ENCODE peak calls at places on chromosomes 1 and 21, in nine cellular contexts. P, K, C, E, H, Y, Q, Z and R are unnamed samples.

GRCh38 chr21:14987370-14988170 is 77.2 kb downstream of the NRIP1 start:
- DNase-seq in Y (no peak), H (no peak), C (no peak), E (no peak), K (no peak), Q (no peak), P (no peak), Z (no peak), R (no peak)

GRCh38 chr1:1895050-1895398 is 4.1 kb upstream of the GNB1 start:
- DNase-seq in E (peak; percentile 16), Z (no peak), Y (no peak), H (no peak), P (no peak), Q (no peak), C (no peak), K (no peak), R (no peak)

GRCh38 chr21:43975469-43976098 is 36.5 kb upstream of the TRAPPC10 start:
- DNase-seq in Z (no peak), H (peak; percentile 60), C (peak; percentile 45), Q (peak; percentile 59), E (peak; percentile 74), P (peak; percentile 27), Y (no peak), K (peak; percentile 74), R (peak; percentile 86)

GRCh38 chr21:31482460-31482859 is 138.4 kb upstream of the TIAM1 start:
- DNase-seq in Y (no peak), E (no peak), C (no peak), H (no peak), Q (no peak), K (no peak), P (no peak), Z (no peak), R (no peak)

GRCh38 chr1:58575831-58576726 is 973 bp downstream of the TACSTD2 start:
- DNase-seq in E (no peak), P (no peak), H (no peak), Y (no peak), C (peak; percentile 65), Z (no peak), Q (peak; percentile 76), K (peak; percentile 50), R (no peak)

GRCh38 chr1:155379180-155379876 is 58.6 kb downstream of the RUSC1 start:
- DNase-seq in Q (peak; percentile 86), P (no peak), H (peak; percentile 86), Y (no peak), K (peak; percentile 77), Z (peak; percentile 80), E (no peak), C (no peak), R (peak; percentile 37)

GRCh38 chr1:31576201-31576669 is at the start of gene TINAGL1:
- DNase-seq in Y (no peak), C (peak; percentile 96), Q (peak; percentile 48), H (no peak), E (peak; percentile 52), K (no peak), P (peak; percentile 77), Z (no peak), R (no peak)

GRCh38 chr1:71364236-71364635 is 283.4 kb upstream of the ZRANB2 start:
- DNase-seq in Y (no peak), Z (peak; percentile 18), K (peak; percentile 22), Q (peak; percentile 6), H (peak; percentile 25), P (no peak), C (no peak), E (no peak), R (no peak)

GRCh38 chr1:214859647-214860046 is 222.9 kb upstream of the KCNK2 start:
- DNase-seq in E (no peak), Q (no peak), H (no peak), C (no peak), K (no peak), Z (no peak), P (no peak), Y (no peak), R (no peak)

GRCh38 chr1:240492832-240493440 is 119.0 kb downstream of the GREM2 start:
- DNase-seq in Q (no peak), P (no peak), H (peak; percentile 60), K (no peak), E (peak; percentile 80), Z (peak; percentile 44), C (no peak), Y (peak; percentile 81), R (no peak)

GRCh38 chr1:42747125-42747524 is 7.1 kb upstream of the CLDN19 start:
- DNase-seq in P (no peak), Z (no peak), E (peak; percentile 71), Q (peak; percentile 22), K (peak; percentile 33), C (no peak), Y (no peak), H (peak; percentile 20), R (no peak)

GRCh38 chr1:62012821-62013220 is 181.8 kb upstream of the L1TD1 start:
- DNase-seq in Y (no peak), K (no peak), C (no peak), Z (no peak), P (no peak), H (peak; percentile 2), Q (no peak), E (no peak), R (no peak)

GRCh38 chr1:203354246-203354645 is 3.3 kb upstream of the FMOD start:
- DNase-seq in E (no peak), K (peak; percentile 79), C (no peak), Y (no peak), H (peak; percentile 89), Q (no peak), P (no peak), Z (peak; percentile 46), R (no peak)

GRCh38 chr21:44353200-44353970 is at the start of gene TRPM2:
- DNase-seq in P (no peak), Y (no peak), H (peak; percentile 9), Q (no peak), E (no peak), Z (no peak), C (no peak), K (peak; percentile 37), R (no peak)

GRCh38 chr1:37477946-37478345 is 3.6 kb downstream of the ZC3H12A start:
- DNase-seq in K (no peak), Z (no peak), H (no peak), C (peak; percentile 61), Q (no peak), P (no peak), E (no peak), Y (no peak), R (no peak)

GRCh38 chr1:83802450-83803152 is 196.3 kb downstream of the TTLL7 start:
- DNase-seq in P (no peak), C (no peak), Z (no peak), Y (no peak), H (no peak), K (peak; percentile 9), Q (no peak), E (no peak), R (no peak)

GRCh38 chr1:76053021-76053420 is 21.5 kb upstream of the ST6GALNAC3 start:
- DNase-seq in P (no peak), Y (no peak), Z (no peak), K (peak; percentile 31), C (no peak), H (no peak), E (peak; percentile 37), Q (no peak), R (no peak)
- H3K36me3 ChIP-seq in P (no peaks in the 10 kb centered on the region), Y (no peaks in the 10 kb centered on the region), Z (no peaks in the 10 kb centered on the region), K (no peaks in the 10 kb centered on the region), C (no peaks in the 10 kb centered on the region), H (no peaks in the 10 kb centered on the region), E (no peaks in the 10 kb centered on the region), Q (no peaks in the 10 kb centered on the region), R (no peaks in the 10 kb centered on the region)

GRCh38 chr1:47444578-47445465 is 7.0 kb downstream of the FOXD2 start:
- DNase-seq in E (peak; percentile 77), P (no peak), Q (no peak), Y (no peak), C (peak; percentile 34), H (peak; percentile 8), K (peak; percentile 42), Z (no peak), R (no peak)
- TF ChIP-seq EZH2 in E (peak; percentile 96), P (no peak), Q (peak; percentile 95), Y (peak; percentile 99), C (peak; percentile 86), H (peak; percentile 89), K (peak; percentile 95), Z (peak; percentile 96), R (no peak)

DNA sequence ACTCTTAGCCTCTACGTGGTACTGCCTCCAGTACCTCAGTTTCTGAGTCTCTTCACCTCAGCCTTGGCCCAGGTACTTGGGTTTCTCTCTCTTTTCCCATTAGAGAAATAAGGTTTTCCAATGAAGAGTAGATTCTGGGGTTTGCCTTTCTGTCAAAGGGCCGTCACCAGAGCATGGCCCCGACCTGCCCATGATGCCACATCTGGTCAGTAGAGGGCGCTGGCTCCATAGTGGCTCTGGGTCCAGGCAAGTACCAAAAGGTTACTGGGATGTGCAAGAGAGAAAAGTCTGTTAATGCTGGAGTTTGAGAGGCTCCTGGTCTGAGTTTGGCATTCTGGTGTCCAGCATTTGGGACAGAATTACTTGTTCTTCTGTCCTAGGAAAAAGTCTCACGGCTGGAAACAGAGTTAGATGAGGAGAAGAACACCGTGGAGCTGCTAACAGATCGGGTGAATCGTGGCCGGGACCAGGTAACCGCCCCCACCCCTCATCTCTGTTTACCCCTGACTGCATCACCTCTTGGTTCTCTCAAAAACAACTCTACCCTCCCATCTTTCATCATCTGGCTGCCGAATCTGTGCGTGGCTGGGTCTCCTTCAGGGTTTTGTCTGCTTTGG is 5.3 kb upstream of the TUFT1 start:
- DNase-seq in C (peak; percentile 57), Y (no peak), E (peak; percentile 77), P (no peak), K (peak; percentile 81), Z (peak; percentile 33), Q (peak; percentile 62), H (peak; percentile 74), R (peak; percentile 82)
- H2AFZ ChIP-seq in C (no peak overlapping the region), Y (no peak overlapping the region), E (no peak overlapping the region), P (no peak overlapping the region), K (no peak overlapping the region), Z (no peak overlapping the region), Q (peak overlapping the region; percentile 54), H (no peak overlapping the region), R (no peak overlapping the region)

DNA sequence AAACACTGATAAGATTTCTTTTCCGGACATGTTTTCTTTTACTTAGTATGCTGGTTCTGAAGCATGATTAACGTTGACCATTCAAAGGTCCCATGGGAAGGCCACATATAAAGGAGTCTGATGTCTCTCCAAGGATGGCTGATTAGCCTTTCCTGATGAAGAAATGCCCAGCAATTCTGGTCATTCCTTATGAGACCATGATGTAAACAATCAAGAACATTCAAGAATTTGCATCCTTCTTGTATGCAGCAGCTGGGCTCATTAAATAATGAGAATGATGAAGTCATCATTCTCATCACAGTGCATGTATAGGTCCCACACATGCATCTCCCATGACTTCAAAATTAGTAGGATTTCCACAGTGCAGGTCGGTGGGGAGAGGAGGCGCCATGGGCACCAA is 85.5 kb downstream of the APP start:
- DNase-seq in P (no peak), K (no peak), Y (no peak), Z (no peak), H (peak; percentile 28), Q (no peak), C (no peak), E (no peak), R (no peak)
- H3K36me3 ChIP-seq in P (no peaks in the 10 kb centered on the region), K (no peaks in the 10 kb centered on the region), Y (no peaks in the 10 kb centered on the region), Z (no peaks in the 10 kb centered on the region), H (no peaks in the 10 kb centered on the region), Q (peaks cover 3% of the 10 kb centered on the region), C (peaks cover 13% of the 10 kb centered on the region), E (no peaks in the 10 kb centered on the region), R (no peaks in the 10 kb centered on the region)

DNA sequence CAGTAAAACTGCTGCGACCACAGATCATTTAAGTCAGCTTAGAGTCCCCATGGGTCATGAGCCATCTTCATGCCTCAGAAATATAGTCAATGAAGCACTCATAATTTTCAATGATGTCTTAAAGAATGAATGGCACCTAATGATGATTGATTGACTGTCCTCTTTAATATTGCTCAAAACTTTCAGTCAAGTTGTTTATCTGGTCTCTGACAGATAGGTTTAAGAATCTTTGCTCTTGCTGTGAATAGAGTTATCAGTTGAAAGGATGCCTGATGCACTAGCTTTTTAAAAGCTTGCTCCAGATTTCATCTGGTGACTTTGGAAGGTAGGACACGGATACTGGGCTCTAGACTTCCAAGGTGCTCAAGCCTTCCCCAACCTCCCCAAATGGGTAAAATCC is 45.1 kb downstream of the COLGALT2 start:
- DNase-seq in P (no peak), Y (no peak), E (no peak), C (no peak), Z (no peak), Q (no peak), K (no peak), H (no peak), R (no peak)
- TF ChIP-seq EZH2 in P (no peak), Y (no peak), E (no peak), C (no peak), Z (no peak), Q (no peak), K (no peak), H (no peak), R (no peak)